ENCODE peak calls at places on chromosomes 16 and 17, in four cellular contexts. O is CD4-positive, alpha-beta memory T cell; S is effector memory CD4-positive, alpha-beta T cell; Y is fibroblast of lung. I is an unnamed sample. For H3K4me1, the result is how much of the 10 kb centered on the place peaks cover.

GRCh38 chr17:70344356-70345060 is 175.2 kb downstream of the KCNJ2 start:
- DNase-seq in Y (peak), O (no peak), S (no peak), I (no peak)

GRCh38 chr17:27586203-27586701 is 44.7 kb upstream of the LGALS9 start:
- DNase-seq in Y (no peak), O (no peak), S (no peak), I (no peak)

GRCh38 chr17:2828396-2829038 is 32.3 kb downstream of the RAP1GAP2 start:
- DNase-seq in Y (peak), S (peak), O (peak), I (peak)

GRCh38 chr16:11612110-11612981 is 25.6 kb upstream of the LITAF start:
- DNase-seq in O (no peak), Y (no peak), S (no peak), I (no peak)

GRCh38 chr16:71303938-71304337 is 14.7 kb upstream of the CMTR2 start:
- DNase-seq in S (no peak), Y (no peak), O (no peak), I (no peak)

GRCh38 chr16:20051147-20051546 is 22.5 kb downstream of the GPR139 start:
- DNase-seq in S (no peak), O (no peak), Y (no peak), I (no peak)

GRCh38 chr17:44887016-44887415 is 12.2 kb downstream of the EFTUD2 start:
- DNase-seq in Y (no peak), O (no peak), S (no peak), I (no peak)

GRCh38 chr17:50864747-50865059 is 1.5 kb downstream of the TOB1 start:
- DNase-seq in S (no peak), Y (no peak), O (no peak), I (no peak)

GRCh38 chr16:9152649-9153501 is 61.4 kb downstream of the HAPSTR1 start:
- DNase-seq in S (no peak), Y (no peak), O (no peak), I (no peak)

GRCh38 chr16:79505344-79505743 is 95.2 kb downstream of the MAF start:
- DNase-seq in O (no peak), S (no peak), Y (no peak), I (no peak)

GRCh38 chr16:70523013-70523620 is at the start of gene COG4:
- DNase-seq in Y (peak), O (peak), S (peak), I (peak)

GRCh38 chr17:38742431-38743308 is 5.5 kb downstream of the PCGF2 start:
- DNase-seq in O (no peak), S (no peak), Y (peak), I (no peak)

GRCh38 chr17:44314869-44315661 is 6.7 kb downstream of the RUNDC3A start:
- DNase-seq in Y (no peak), S (peak), O (peak), I (no peak)

GRCh38 chr17:68533887-68534700 is 21.9 kb downstream of the PRKAR1A start:
- DNase-seq in Y (peak), S (no peak), O (no peak), I (no peak)

GRCh38 chr17:50916026-50916707 is 50.0 kb upstream of the TOB1 start:
- DNase-seq in S (no peak), Y (no peak), O (no peak), I (no peak)

GRCh38 chr17:60091908-60092331 is 13.2 kb upstream of the HEATR6 start:
- DNase-seq in O (no peak), Y (no peak), S (no peak), I (no peak)

GRCh38 chr17:49830605-49831004 is 17.3 kb downstream of the TAC4 start:
- DNase-seq in Y (no peak), O (no peak), S (no peak), I (no peak)

GRCh38 chr17:45223541-45224528 is 2.1 kb downstream of the FMNL1 start:
- DNase-seq in Y (no peak), O (peak), S (no peak), I (no peak)

GRCh38 chr16:1708768-1709180 is 2.8 kb downstream of the MAPK8IP3 start:
- DNase-seq in S (no peak), O (no peak), Y (peak), I (no peak)

GRCh38 chr16:4085405-4085970 is 30.8 kb downstream of the ADCY9 start:
- DNase-seq in O (no peak), Y (no peak), S (no peak), I (no peak)

GRCh38 chr17:151886-152859 is 14.8 kb downstream of the SCGB1C2 start:
- DNase-seq in O (no peak), Y (no peak), S (no peak), I (no peak)

GRCh38 chr16:17345043-17345442 is 125.7 kb downstream of the XYLT1 start:
- DNase-seq in S (no peak), O (no peak), Y (peak), I (no peak)

GRCh38 chr17:74349120-74349519 is 12.5 kb downstream of the BTBD17 start:
- DNase-seq in S (no peak), O (no peak), Y (no peak), I (no peak)

GRCh38 chr16:49931931-49932330 is 76.0 kb upstream of the ZNF423 start:
- DNase-seq in S (no peak), O (no peak), Y (no peak), I (no peak)

GRCh38 chr17:73791121-73791520 is 146.9 kb upstream of the SDK2 start:
- DNase-seq in S (no peak), Y (no peak), O (no peak), I (no peak)

GRCh38 chr16:73214825-73215481 is 167.0 kb upstream of the ZFHX3 start:
- DNase-seq in Y (peak), S (no peak), O (no peak), I (no peak)

GRCh38 chr17:40415390-40415789 is 2.3 kb downstream of the TOP2A start:
- DNase-seq in O (peak), Y (peak), S (no peak), I (no peak)

GRCh38 chr17:2295575-2295974 is 8.0 kb downstream of the SMG6 start:
- DNase-seq in S (no peak), O (no peak), Y (no peak), I (no peak)

GRCh38 chr16:23316232-23316631 is 14.1 kb downstream of the SCNN1B start:
- DNase-seq in S (no peak), O (no peak), Y (no peak), I (no peak)

GRCh38 chr17:50129946-50130777 is at the start of gene SAMD14:
- DNase-seq in Y (no peak), S (peak), O (peak), I (peak)

GRCh38 chr17:21245703-21246102 is 7.5 kb downstream of the NATD1 start:
- DNase-seq in Y (no peak), O (no peak), S (no peak), I (no peak)

GRCh38 chr17:30000001-30000754 is 58.7 kb downstream of the EFCAB5 start:
- DNase-seq in Y (peak), S (no peak), O (no peak), I (no peak)

GRCh38 chr17:61583242-61583641 is 7.8 kb downstream of the NACA2 start:
- DNase-seq in O (no peak), Y (peak), S (no peak), I (no peak)

GRCh38 chr17:76735586-76736348 is 1.4 kb downstream of the SRSF2 start:
- DNase-seq in O (no peak), Y (no peak), S (no peak), I (no peak)

GRCh38 chr16:81586421-81586820 is 141.8 kb downstream of the CMIP start:
- DNase-seq in S (no peak), Y (no peak), O (no peak), I (no peak)

GRCh38 chr16:81586976-81587625 is 142.5 kb downstream of the CMIP start:
- DNase-seq in O (no peak), Y (no peak), S (no peak), I (no peak)

GRCh38 chr16:81587626-81588160 is 143.1 kb downstream of the CMIP start:
- DNase-seq in O (no peak), Y (no peak), S (no peak), I (no peak)

GRCh38 chr16:81583893-81584705 is 139.5 kb downstream of the CMIP start:
- DNase-seq in Y (peak), S (no peak), O (no peak), I (no peak)

GRCh38 chr16:81585785-81586184 is 141.2 kb downstream of the CMIP start:
- DNase-seq in Y (no peak), O (no peak), S (no peak), I (no peak)
- H3K4me1 ChIP-seq in Y (under half), O (under half), S (under half), I (under half)

GRCh38 chr17:57484081-57484666 is 227.9 kb downstream of the MSI2 start:
- DNase-seq in O (no peak), Y (no peak), S (no peak), I (no peak)

GRCh38 chr17:57478851-57479250 is 222.5 kb downstream of the MSI2 start:
- DNase-seq in O (no peak), S (no peak), Y (no peak), I (no peak)

GRCh38 chr17:57482657-57483056 is 226.3 kb downstream of the MSI2 start:
- DNase-seq in O (no peak), Y (no peak), S (no peak), I (no peak)

GRCh38 chr17:57480438-57481196 is 224.3 kb downstream of the MSI2 start:
- DNase-seq in S (no peak), O (no peak), Y (peak), I (no peak)

GRCh38 chr17:57481901-57482300 is 225.6 kb downstream of the MSI2 start:
- DNase-seq in S (no peak), O (no peak), Y (peak), I (no peak)
- H3K4me1 ChIP-seq in S (under half), O (under half), Y (under half), I (under half)

DNA sequence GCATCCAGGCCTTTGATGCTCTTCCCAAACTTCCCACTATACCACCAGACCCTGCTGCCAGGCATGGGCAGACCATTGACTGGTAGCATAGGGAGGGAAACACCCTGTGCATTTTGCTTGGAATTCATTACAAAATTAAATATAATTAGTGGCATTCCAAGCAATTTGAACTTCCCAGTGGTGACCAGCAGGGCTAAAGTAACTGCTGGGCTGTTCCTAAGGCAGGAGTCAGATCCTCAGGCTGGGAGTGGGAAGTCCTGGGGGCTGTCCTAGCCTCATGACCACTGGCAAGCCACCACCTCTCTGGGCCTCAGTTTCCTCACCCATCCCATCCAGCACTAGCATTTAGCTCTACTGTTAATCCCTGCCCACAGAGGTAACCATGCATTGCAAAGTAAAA is 3.7 kb downstream of the PRR15L start:
- DNase-seq in O (no peak), S (no peak), Y (no peak), I (no peak)
- H3K4me1 ChIP-seq in O (under half), S (under half), Y (under half), I (under half)

GRCh38 chr16:24683847-24684493 is 45.5 kb upstream of the TNRC6A start:
- DNase-seq in S (no peak), O (no peak), Y (no peak), I (no peak)
- H3K4me1 ChIP-seq in S (under half), O (under half), Y (under half), I (under half)

DNA sequence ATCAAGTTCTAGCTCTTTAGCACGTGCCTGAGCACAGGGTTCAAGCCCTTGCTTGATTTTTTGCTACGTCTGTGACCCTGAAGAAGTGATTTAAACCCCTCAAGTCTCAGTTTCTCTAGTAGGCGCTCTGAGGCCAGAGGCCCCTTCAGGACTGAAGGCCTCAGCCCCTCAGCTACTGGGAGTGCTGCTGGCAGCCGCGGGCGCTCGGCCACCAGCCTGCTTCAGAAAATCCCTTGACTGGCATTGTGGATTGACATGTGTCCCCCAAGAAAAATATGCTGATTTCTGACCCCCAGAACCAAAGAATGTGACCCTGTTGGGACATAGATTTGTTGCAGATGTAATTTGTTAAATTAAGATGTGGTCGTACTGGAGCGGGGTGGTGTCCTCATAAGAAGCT is 20.2 kb upstream of the WFDC1 start:
- DNase-seq in S (no peak), Y (no peak), O (no peak), I (no peak)
- H3K4me1 ChIP-seq in S (under half), Y (under half), O (under half), I (under half)

GRCh38 chr17:81093576-81094223 is 58.7 kb downstream of the BAIAP2 start:
- DNase-seq in Y (no peak), S (no peak), O (no peak), I (no peak)
- H3K4me1 ChIP-seq in Y (under half), S (under half), O (half or more), I (half or more)

I was measured in CD8-positive, alpha-beta T cell.